ENCODE peak calls at places on chromosome 13, in four cellular contexts. O is SK-N-SH, F is HepG2, Q is HCT116. I is an unnamed sample.

GRCh38 chr13:98563071-98563470 is 13.8 kb downstream of the STK24 start:
- DNase-seq in F (no peak), Q (no peak), O (no peak), I (no peak)

GRCh38 chr13:33494596-33495214 is 209.2 kb upstream of the STARD13 start:
- DNase-seq in O (no peak), Q (peak; percentile 64), F (peak; percentile 40), I (no peak)

GRCh38 chr13:28117689-28118377 is 17.5 kb upstream of the FLT3 start:
- DNase-seq in O (no peak), F (no peak), Q (no peak), I (no peak)

GRCh38 chr13:108566413-108567170 is 62.8 kb upstream of the MYO16 start:
- DNase-seq in F (no peak), Q (no peak), O (no peak), I (no peak)

GRCh38 chr13:22110368-22110767 is 439.5 kb downstream of the FGF9 start:
- DNase-seq in Q (no peak), O (no peak), F (no peak), I (no peak)

GRCh38 chr13:82698383-82698782 is 1183.9 kb downstream of the SLITRK1 start:
- DNase-seq in F (no peak), Q (no peak), O (no peak), I (no peak)

GRCh38 chr13:95716231-95716630 is 39.3 kb downstream of the DNAJC3 start:
- DNase-seq in O (no peak), F (no peak), Q (no peak), I (no peak)

GRCh38 chr13:106418556-106418955 is 116.9 kb downstream of the EFNB2 start:
- DNase-seq in O (peak; percentile 66), F (no peak), Q (no peak), I (no peak)

GRCh38 chr13:48302920-48303330 is 626 bp upstream of the RB1 start:
- DNase-seq in F (no peak), Q (peak; percentile 18), O (no peak), I (no peak)

DNA sequence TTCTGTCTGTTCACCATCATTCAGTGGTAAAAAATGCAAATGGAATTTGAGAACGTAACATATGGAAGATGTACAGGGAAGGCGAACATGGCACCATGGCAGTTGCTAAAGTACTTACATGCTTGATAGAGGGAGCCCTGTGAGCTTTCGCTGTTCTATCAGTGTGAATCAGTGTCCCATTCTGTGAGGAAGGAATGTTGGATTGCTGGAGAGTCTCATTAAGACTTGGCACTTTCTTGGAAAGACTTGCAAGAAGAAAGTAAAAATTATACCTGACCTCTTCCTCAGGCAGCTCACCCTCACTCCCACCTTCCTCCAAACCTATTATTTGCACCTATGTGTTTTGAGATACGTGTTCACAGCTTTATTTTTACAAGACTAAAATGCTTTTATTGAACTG is 43.5 kb downstream of the FREM2 start:
- DNase-seq in F (no peak), O (no peak), Q (no peak), I (no peak)
- H3K9me3 ChIP-seq in F (no peaks in the 10 kb centered on the region), O (no peaks in the 10 kb centered on the region), Q (peaks cover 4% of the 10 kb centered on the region), I (no peaks in the 10 kb centered on the region)

GRCh38 chr13:76708138-76708537 is 178.1 kb downstream of the KCTD12 start:
- DNase-seq in F (no peak), Q (no peak), O (no peak), I (no peak)

GRCh38 chr13:76703621-76704020 is 182.6 kb downstream of the KCTD12 start:
- DNase-seq in F (no peak), Q (no peak), O (no peak), I (no peak)

GRCh38 chr13:76711515-76712182 is 174.6 kb downstream of the KCTD12 start:
- DNase-seq in Q (no peak), O (no peak), F (no peak), I (no peak)

GRCh38 chr13:76709851-76710250 is 176.4 kb downstream of the KCTD12 start:
- DNase-seq in O (no peak), F (no peak), Q (no peak), I (no peak)

GRCh38 chr13:76707360-76707759 is 178.8 kb downstream of the KCTD12 start:
- DNase-seq in O (no peak), F (no peak), Q (no peak), I (no peak)
- TF ChIP-seq YY1 in O (no peak), F (no peak), Q (no peak), I (no peak)

GRCh38 chr13:19070398-19070735 is 111.3 kb downstream of the TUBA3C start:
- DNase-seq in F (no peak), Q (no peak), O (no peak), I (no peak)
- H3K9me3 ChIP-seq in F (peaks cover 28% of the 10 kb centered on the region), Q (peaks cover 26% of the 10 kb centered on the region), O (no peaks in the 10 kb centered on the region), I (no peaks in the 10 kb centered on the region)

DNA sequence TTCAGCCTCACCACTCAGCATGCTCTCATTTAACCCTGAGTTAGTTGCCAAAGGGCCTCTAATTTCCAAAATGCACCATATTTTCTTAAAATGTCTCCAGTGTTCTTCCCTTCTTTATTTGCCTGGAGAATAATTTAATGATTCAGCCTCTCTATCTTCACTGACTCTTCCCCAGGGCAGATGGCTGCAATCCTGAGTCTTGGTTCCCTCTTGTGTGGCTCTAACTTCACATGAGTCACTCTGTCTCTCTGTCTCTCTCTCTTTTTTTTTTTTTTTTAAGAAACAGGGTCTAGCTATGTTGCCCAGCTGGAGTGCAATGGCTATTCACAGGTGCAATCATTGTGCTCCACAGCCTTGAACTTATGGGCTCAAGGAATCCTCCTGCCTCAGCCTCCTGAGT is 251.4 kb downstream of the VWA8 start:
- DNase-seq in O (no peak), F (no peak), Q (no peak), I (no peak)
- TF ChIP-seq YY1 in O (no peak), F (no peak), Q (no peak), I (no peak)

DNA sequence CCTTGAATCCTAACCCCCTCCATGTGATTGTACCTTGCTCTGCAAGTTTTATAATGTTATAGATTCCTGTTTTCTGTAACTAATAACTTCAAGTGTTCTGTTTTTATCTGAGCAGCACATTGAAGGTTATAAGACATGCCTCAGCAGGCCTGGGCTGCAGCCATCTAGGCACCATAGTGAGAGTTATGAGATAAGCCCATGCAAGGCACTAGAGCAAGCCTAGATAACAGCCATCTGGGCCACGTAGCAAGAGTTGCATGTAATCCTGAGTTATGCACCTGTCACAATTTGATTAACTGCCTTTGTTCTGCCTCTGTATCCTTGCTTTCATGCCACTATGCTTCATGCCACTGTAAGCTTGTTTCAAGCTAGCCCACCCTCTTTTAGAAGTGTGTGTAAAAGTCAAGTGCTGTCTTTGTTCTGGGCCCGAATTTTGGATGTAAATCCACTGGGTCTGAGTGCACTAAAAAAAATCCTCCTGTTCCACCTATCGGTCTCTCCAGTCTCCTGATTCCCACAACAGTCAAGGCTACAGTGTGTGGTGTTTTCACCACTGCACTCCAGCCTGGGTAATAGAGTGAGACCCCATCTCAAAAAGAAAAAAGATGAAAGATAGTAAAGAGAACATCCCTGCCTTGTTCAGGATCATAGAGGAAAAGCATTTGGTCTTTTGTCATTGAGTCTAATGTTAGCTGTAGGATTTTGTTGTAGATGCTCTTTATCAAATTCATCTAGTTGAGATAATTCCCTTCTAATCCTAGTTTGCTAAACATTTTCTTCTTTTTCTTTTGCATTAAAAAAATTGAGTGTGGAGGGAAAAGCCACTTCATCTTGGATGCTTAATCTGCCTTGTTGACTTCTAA is 16.1 kb upstream of the KBTBD6 start:
- DNase-seq in F (no peak), O (no peak), Q (no peak), I (no peak)
- H3K9me3 ChIP-seq in F (peaks cover 56% of the 10 kb centered on the region), O (peaks cover 3% of the 10 kb centered on the region), Q (peaks cover 45% of the 10 kb centered on the region), I (peaks cover 49% of the 10 kb centered on the region)

GRCh38 chr13:31918707-31919106 is 112.9 kb upstream of the FRY start:
- DNase-seq in F (no peak), O (no peak), Q (no peak), I (no peak)
- TF ChIP-seq YY1 in F (no peak), O (no peak), Q (no peak), I (no peak)